ENCODE peak calls at places on chromosomes 2 and 18, in five cellular contexts. S is IMR-90, J is neuronal stem cell, L is H1, B is mesenchymal stem cell. Y is an unnamed sample.

GRCh38 chr2:200414367-200414766 is 95.5 kb downstream of the KCTD18 start:
- DNase-seq in B (no peak), L (no peak), S (no peak), J (no peak), Y (no peak)

GRCh38 chr2:221779614-221780067 is 207.5 kb upstream of the EPHA4 start:
- DNase-seq in L (no peak), J (no peak), S (peak), B (peak), Y (no peak)

GRCh38 chr2:30780776-30781330 is 26.4 kb downstream of the CAPN13 start:
- DNase-seq in B (no peak), J (no peak), S (no peak), L (peak), Y (no peak)

GRCh38 chr2:108907822-108908716 is 81.0 kb downstream of the EDAR start:
- DNase-seq in J (no peak), S (no peak), L (peak), B (no peak), Y (no peak)

GRCh38 chr2:45315881-45316280 is 295.2 kb downstream of the SRBD1 start:
- DNase-seq in S (peak), J (no peak), B (peak), L (no peak), Y (no peak)

GRCh38 chr18:62566199-62566598 is 43.4 kb downstream of the ZCCHC2 start:
- DNase-seq in S (peak), L (no peak), J (no peak), B (peak), Y (no peak)

GRCh38 chr2:96952976-96953610 is 33.3 kb downstream of the FAM178B start:
- DNase-seq in B (peak), S (peak), L (no peak), J (no peak), Y (no peak)

GRCh38 chr2:101199153-101199810 is 48.1 kb upstream of the TBC1D8 start:
- DNase-seq in J (no peak), B (peak), L (no peak), S (peak), Y (no peak)

GRCh38 chr2:10568721-10569432 is 120.8 kb upstream of the ODC1 start:
- DNase-seq in B (no peak), L (peak), S (no peak), J (no peak), Y (no peak)

GRCh38 chr2:96092896-96093295 is 23.5 kb downstream of the ADRA2B start:
- DNase-seq in J (no peak), B (no peak), S (no peak), L (no peak), Y (no peak)

GRCh38 chr18:10927980-10928605 is 221.3 kb downstream of the PIEZO2 start:
- DNase-seq in L (no peak), J (no peak), S (peak), B (peak), Y (no peak)

GRCh38 chr2:71884303-71885042 is 263.2 kb downstream of the CYP26B1 start:
- DNase-seq in J (no peak), L (peak), B (peak), S (peak), Y (no peak)

GRCh38 chr2:215994901-215995300 is 18.4 kb downstream of the MREG start:
- DNase-seq in B (no peak), J (no peak), L (no peak), S (no peak), Y (no peak)

GRCh38 chr2:77391119-77391518 is 131.1 kb downstream of the LRRTM4 start:
- DNase-seq in B (no peak), J (no peak), L (no peak), S (no peak), Y (no peak)

GRCh38 chr2:229445013-229445412 is 173.9 kb upstream of the PID1 start:
- DNase-seq in B (peak), S (peak), J (no peak), L (no peak), Y (peak)

GRCh38 chr2:234251326-234252271 is 201.1 kb downstream of the SPP2 start:
- DNase-seq in J (no peak), S (peak), B (peak), L (no peak), Y (no peak)

GRCh38 chr2:45342-46130 is 769 bp downstream of the FAM110C start:
- DNase-seq in J (no peak), S (no peak), B (no peak), L (peak), Y (no peak)

GRCh38 chr2:46131-46470 is 204 bp downstream of the FAM110C start:
- DNase-seq in S (no peak), L (no peak), B (no peak), J (peak), Y (no peak)

GRCh38 chr2:46471-47345 is at the start of gene FAM110C:
- DNase-seq in J (peak), S (no peak), L (peak), B (no peak), Y (no peak)

GRCh38 chr2:44748-45341 is 1.5 kb downstream of the FAM110C start:
- DNase-seq in S (no peak), L (no peak), B (no peak), J (no peak), Y (no peak)

GRCh38 chr2:47346-48218 is 1.3 kb upstream of the FAM110C start:
- DNase-seq in L (no peak), S (no peak), J (no peak), B (no peak), Y (no peak)
- H3K4me3 ChIP-seq in L (peak), S (no peak), J (peak), B (peak), Y (no peak)

DNA sequence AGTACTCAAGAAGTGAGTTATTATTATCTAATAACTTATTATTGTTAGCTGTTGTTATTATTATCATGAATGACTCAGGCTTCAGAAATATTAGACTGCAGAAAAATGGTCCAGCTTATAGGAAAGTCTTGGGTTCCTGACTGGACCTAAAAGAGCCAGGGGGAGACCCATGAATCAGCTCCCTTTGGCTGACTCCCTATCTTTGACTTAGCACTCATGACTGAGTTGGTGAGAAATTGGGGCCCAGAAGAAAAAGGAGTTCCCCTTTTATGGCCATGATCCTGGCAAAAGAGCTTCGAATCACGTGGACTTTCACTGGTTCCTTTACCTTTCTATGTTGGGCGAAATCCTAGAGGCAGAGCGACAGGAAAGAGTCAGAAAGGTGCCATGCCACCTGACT is 145.8 kb downstream of the MYO3B start:
- DNase-seq in S (no peak), B (no peak), J (no peak), L (no peak), Y (no peak)
- H2BK120ac ChIP-seq in S (no peak), B (no peak), J (no peak), L (no peak), Y (peak)

GRCh38 chr2:158619496-158619895 is 162.7 kb downstream of the PKP4 start:
- DNase-seq in L (no peak), S (peak), B (peak), J (no peak), Y (no peak)

GRCh38 chr2:158624071-158624470 is 167.3 kb downstream of the PKP4 start:
- DNase-seq in L (no peak), S (no peak), J (no peak), B (no peak), Y (no peak)

GRCh38 chr2:158629116-158629515 is 166.0 kb upstream of the DAPL1 start:
- DNase-seq in B (no peak), J (no peak), L (no peak), S (no peak), Y (no peak)

GRCh38 chr2:158620656-158621055 is 163.9 kb downstream of the PKP4 start:
- DNase-seq in S (no peak), J (no peak), B (no peak), L (no peak), Y (no peak)

DNA sequence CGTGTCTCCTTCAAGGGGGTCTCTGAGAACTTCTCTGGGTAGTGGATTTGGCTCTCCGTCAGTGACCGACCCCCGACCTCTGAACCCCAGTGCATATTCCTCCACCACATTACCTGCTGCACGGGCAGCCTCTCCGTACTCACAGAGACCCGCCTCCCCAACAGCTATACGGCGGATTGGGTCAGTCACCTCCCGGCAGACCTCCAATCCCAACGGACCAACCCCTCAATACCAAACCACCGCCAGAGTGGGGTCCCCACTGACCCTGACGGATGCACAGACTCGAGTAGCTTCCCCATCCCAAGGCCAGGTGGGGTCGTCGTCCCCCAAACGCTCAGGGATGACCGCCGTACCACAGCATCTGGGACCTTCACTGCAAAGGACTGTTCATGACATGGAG is 168.2 kb downstream of the PKP4 start:
- DNase-seq in S (no peak), L (no peak), J (no peak), B (no peak), Y (no peak)
- H4K91ac ChIP-seq in S (no peak), L (no peak), J (no peak), B (no peak), Y (no peak)

GRCh38 chr2:219251656-219252055 is 1.4 kb upstream of the TUBA4B start:
- DNase-seq in B (peak), J (no peak), S (no peak), L (no peak), Y (no peak)
- H3K4me3 ChIP-seq in B (peak), J (no peak), S (no peak), L (no peak), Y (no peak)

GRCh38 chr2:128320609-128321420 is 2.1 kb upstream of the HS6ST1 start:
- DNase-seq in J (no peak), L (no peak), B (no peak), S (no peak), Y (no peak)

GRCh38 chr2:128323501-128323931 is 4.8 kb upstream of the HS6ST1 start:
- DNase-seq in J (no peak), B (no peak), S (no peak), L (no peak), Y (no peak)

GRCh38 chr2:128321421-128321775 is 2.7 kb upstream of the HS6ST1 start:
- DNase-seq in S (no peak), B (peak), L (peak), J (no peak), Y (no peak)

GRCh38 chr2:128322651-128323491 is 4.2 kb upstream of the HS6ST1 start:
- DNase-seq in L (peak), S (no peak), J (no peak), B (no peak), Y (no peak)

DNA sequence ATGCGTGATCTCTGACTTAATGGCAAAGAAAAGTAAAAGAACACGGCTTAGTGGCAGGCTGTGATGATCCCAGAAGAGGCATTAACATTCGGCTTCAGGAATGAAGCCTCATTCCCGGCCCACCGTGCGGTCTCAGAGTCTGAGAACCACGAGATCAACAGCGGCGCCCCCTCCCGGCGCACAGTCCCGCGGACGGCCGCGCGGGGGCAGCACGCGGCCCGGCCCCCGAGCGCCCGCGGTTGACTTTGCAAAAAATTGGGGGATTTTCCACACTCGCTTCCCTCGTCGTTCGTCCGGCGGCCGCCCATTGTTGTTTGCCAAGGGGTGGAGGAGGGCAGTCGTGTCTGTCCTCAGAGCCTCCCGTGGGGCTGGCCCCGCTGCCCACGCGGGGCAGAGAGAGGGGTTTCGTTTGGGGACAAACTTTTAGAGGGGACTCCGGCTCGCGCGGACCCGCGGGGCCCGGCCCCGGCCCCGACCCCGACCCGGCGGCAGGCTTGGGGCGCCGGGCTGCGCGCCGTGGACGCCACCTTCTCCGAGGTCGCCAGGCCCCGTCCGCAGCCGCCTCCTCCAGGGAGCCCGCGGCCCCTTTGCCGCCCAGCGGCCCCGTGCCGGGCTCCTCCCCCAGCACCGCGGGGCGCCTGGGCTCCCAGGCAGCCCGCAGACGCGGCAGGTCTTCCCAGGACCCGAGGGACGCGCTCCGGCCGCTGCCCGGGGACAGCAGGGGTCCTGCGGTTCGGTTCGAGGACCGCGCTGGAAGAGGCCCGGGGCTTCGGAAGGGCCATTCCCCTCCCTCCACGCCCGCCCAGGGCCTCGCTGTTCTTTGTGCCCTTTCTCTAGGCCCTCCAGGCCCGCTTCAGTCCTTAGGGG is 3.3 kb upstream of the HS6ST1 start:
- DNase-seq in S (peak), B (peak), L (peak), J (peak), Y (peak)
- H2BK120ac ChIP-seq in S (peak), B (peak), L (no peak), J (peak), Y (peak)

GRCh38 chr2:231663458-231664290 is 44.7 kb upstream of the PTMA start:
- DNase-seq in J (no peak), S (no peak), L (peak), B (no peak), Y (no peak)
- H4K91ac ChIP-seq in J (no peak), S (peak), L (peak), B (peak), Y (peak)

GRCh38 chr2:153487993-153488562 is 9.5 kb upstream of the RPRM start:
- DNase-seq in J (no peak), S (no peak), B (no peak), L (no peak), Y (no peak)
- H3K4me3 ChIP-seq in J (peak), S (no peak), B (peak), L (no peak), Y (no peak)

DNA sequence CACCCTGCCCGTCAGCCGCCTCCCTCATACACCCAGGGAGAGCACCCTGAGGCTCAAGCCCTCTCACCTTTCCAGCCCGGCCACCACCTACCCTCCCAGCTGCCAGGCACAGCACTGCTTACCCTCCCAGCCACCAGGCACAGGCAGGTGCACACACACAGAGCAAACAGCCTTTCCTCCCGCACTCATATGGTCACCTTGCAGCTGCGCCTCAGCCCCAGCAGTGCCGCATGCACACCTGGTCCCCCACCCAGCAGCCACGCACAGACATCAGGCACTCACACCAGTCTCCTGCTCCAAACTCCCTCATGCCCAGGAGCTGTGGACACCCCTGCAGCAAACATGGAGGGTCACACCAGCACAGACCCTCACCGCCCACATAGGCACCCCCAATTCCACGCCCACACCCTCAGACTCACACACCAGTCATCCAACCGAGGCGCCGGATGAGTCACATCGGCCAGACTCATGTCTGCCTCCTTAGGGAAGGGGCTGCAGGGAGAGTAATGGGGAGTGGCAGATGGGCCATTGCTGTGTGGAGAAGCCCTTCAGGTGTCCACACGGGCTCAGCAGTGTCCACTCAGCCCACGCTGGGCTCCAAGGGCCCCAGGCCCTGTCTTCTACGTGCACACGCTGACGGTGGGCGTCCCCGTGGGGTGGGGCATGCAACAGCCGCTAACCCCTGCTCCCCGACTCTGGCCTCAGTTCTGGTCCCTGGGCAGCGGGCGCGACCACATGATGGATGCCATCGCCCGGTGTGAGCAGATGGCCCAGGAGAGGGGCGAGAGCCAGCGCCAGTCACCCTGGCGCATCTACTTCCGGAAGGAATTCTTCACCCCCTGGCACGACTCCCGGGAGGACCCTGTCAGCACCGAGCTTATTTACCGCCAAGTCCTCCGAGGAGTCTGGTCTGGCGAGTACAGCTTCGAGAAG is 22.3 kb upstream of the GPR17 start:
- DNase-seq in B (peak), J (no peak), L (no peak), S (peak), Y (no peak)
- H2BK120ac ChIP-seq in B (no peak), J (peak), L (no peak), S (peak), Y (no peak)

DNA sequence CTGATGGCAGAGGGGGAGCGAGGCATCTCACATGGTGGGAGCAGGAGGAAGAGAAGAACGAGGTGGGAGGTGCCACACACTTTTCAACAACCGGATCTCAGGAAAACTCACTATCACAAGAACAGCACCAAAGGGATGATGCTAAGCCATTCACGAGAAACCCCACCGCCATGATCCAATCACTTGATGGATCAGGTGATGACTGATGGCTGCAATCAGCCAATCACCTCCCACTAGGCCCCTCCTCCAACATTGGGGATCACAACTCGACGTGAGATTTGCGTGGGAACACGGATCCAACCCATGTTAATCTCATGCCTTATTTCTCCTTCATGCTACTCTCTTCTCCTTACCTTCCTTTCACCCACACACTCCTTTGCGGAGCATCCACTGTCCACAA is 143.6 kb downstream of the ANTXR1 start:
- DNase-seq in L (no peak), S (no peak), B (no peak), J (no peak), Y (no peak)
- H4K91ac ChIP-seq in L (no peak), S (no peak), B (no peak), J (peak), Y (no peak)